ENCODE peak calls at places on chromosome 10, in four cellular contexts. One of them, this sample, is unnamed.

GRCh38 chr10:101446947-101447346 is 93.0 kb downstream of the BTRC start:
- DNase-seq in WTC11: no peak
- DNase-seq in HepG2: no peak
- DNase-seq in K562: no peak
- DNase-seq in this sample: no peak

GRCh38 chr10:120077707-120078492 is 185.4 kb downstream of the SEC23IP start:
- DNase-seq in HepG2: no peak
- DNase-seq in WTC11: peak; percentile 26
- DNase-seq in K562: no peak
- DNase-seq in this sample: no peak

GRCh38 chr10:91551856-91552255 is 81.0 kb downstream of the PPP1R3C start:
- DNase-seq in K562: peak; percentile 74
- DNase-seq in WTC11: peak; percentile 73
- DNase-seq in HepG2: peak; percentile 50
- DNase-seq in this sample: peak; percentile 60

GRCh38 chr10:108230478-108231170 is 1066.1 kb upstream of the SORCS1 start:
- DNase-seq in K562: no peak
- DNase-seq in WTC11: no peak
- DNase-seq in HepG2: no peak
- DNase-seq in this sample: no peak

GRCh38 chr10:91816986-91817385 is 18.8 kb downstream of the TNKS2 start:
- DNase-seq in HepG2: no peak
- DNase-seq in WTC11: no peak
- DNase-seq in K562: no peak
- DNase-seq in this sample: no peak

GRCh38 chr10:30645340-30645827 is 15.8 kb upstream of the LYZL2 start:
- DNase-seq in WTC11: peak; percentile 35
- DNase-seq in HepG2: peak; percentile 9
- DNase-seq in K562: no peak
- DNase-seq in this sample: peak; percentile 6

GRCh38 chr10:88437411-88437810 is 145.7 kb downstream of the RNLS start:
- DNase-seq in HepG2: no peak
- DNase-seq in WTC11: no peak
- DNase-seq in K562: no peak
- DNase-seq in this sample: no peak

GRCh38 chr10:28577506-28577905 is 44.6 kb downstream of the WAC start:
- DNase-seq in WTC11: no peak
- DNase-seq in HepG2: no peak
- DNase-seq in K562: no peak
- DNase-seq in this sample: no peak

GRCh38 chr10:21056461-21056860 is 159.3 kb upstream of the NEBL start:
- DNase-seq in HepG2: no peak
- DNase-seq in WTC11: no peak
- DNase-seq in K562: no peak
- DNase-seq in this sample: no peak

GRCh38 chr10:24209946-24210491 is 1.1 kb downstream of the KIAA1217 start:
- DNase-seq in WTC11: no peak
- DNase-seq in K562: no peak
- DNase-seq in HepG2: peak; percentile 38
- DNase-seq in this sample: no peak

GRCh38 chr10:114663631-114664030 is 5.6 kb upstream of the ABLIM1 start:
- DNase-seq in HepG2: no peak
- DNase-seq in K562: no peak
- DNase-seq in WTC11: peak; percentile 18
- DNase-seq in this sample: no peak

GRCh38 chr10:80690434-80690833 is 152.7 kb downstream of the SH2D4B start:
- DNase-seq in HepG2: no peak
- DNase-seq in K562: no peak
- DNase-seq in WTC11: no peak
- DNase-seq in this sample: no peak

GRCh38 chr10:50552771-50553535 is 70.8 kb downstream of the SGMS1 start:
- DNase-seq in WTC11: no peak
- DNase-seq in K562: peak; percentile 77
- DNase-seq in HepG2: no peak
- DNase-seq in this sample: peak; percentile 32

GRCh38 chr10:123390874-123391273 is 236.7 kb downstream of the BUB3 start:
- DNase-seq in K562: no peak
- DNase-seq in HepG2: no peak
- DNase-seq in WTC11: no peak
- DNase-seq in this sample: no peak

GRCh38 chr10:88670497-88670896 is 6.3 kb downstream of the LIPF start:
- DNase-seq in K562: no peak
- DNase-seq in HepG2: no peak
- DNase-seq in WTC11: no peak
- DNase-seq in this sample: no peak

GRCh38 chr10:37865957-37866671 is 8.7 kb upstream of the ZNF248 start:
- DNase-seq in K562: no peak
- DNase-seq in WTC11: no peak
- DNase-seq in HepG2: no peak
- DNase-seq in this sample: no peak

GRCh38 chr10:110893559-110894179 is 21.9 kb downstream of the PDCD4 start:
- DNase-seq in K562: peak; percentile 37
- DNase-seq in WTC11: no peak
- DNase-seq in HepG2: peak; percentile 34
- DNase-seq in this sample: peak; percentile 52

GRCh38 chr10:68202965-68203358 is 29.0 kb downstream of the ATOH7 start:
- DNase-seq in K562: no peak
- DNase-seq in HepG2: no peak
- DNase-seq in WTC11: no peak
- DNase-seq in this sample: no peak

GRCh38 chr10:117345143-117345542 is 30.1 kb downstream of the PDZD8 start:
- DNase-seq in HepG2: no peak
- DNase-seq in WTC11: no peak
- DNase-seq in K562: no peak
- DNase-seq in this sample: peak; percentile 24

GRCh38 chr10:28684986-28685580 is 7.8 kb downstream of the BAMBI start:
- DNase-seq in WTC11: no peak
- DNase-seq in K562: no peak
- DNase-seq in HepG2: no peak
- DNase-seq in this sample: no peak

GRCh38 chr10:124574456-124575070 is 112.9 kb downstream of the LHPP start:
- DNase-seq in HepG2: no peak
- DNase-seq in WTC11: no peak
- DNase-seq in K562: no peak
- DNase-seq in this sample: no peak

GRCh38 chr10:132735923-132736391 is 50.0 kb downstream of the NKX6-2 start:
- DNase-seq in WTC11: no peak
- DNase-seq in HepG2: no peak
- DNase-seq in K562: no peak
- DNase-seq in this sample: no peak

GRCh38 chr10:121594623-121595320 is 3.5 kb downstream of the FGFR2 start:
- DNase-seq in K562: no peak
- DNase-seq in HepG2: no peak
- DNase-seq in WTC11: no peak
- DNase-seq in this sample: no peak

GRCh38 chr10:60041489-60042133 is 135.3 kb upstream of the CCDC6 start:
- DNase-seq in K562: no peak
- DNase-seq in WTC11: no peak
- DNase-seq in HepG2: no peak
- DNase-seq in this sample: no peak

GRCh38 chr10:110747609-110748464 is 103.7 kb downstream of the RBM20 start:
- DNase-seq in HepG2: no peak
- DNase-seq in WTC11: no peak
- DNase-seq in K562: no peak
- DNase-seq in this sample: no peak

GRCh38 chr10:30384791-30385201 is 35.7 kb upstream of the MTPAP start:
- DNase-seq in K562: peak; percentile 57
- DNase-seq in HepG2: peak; percentile 24
- DNase-seq in WTC11: peak; percentile 54
- DNase-seq in this sample: no peak

GRCh38 chr10:110408203-110408871 is 89.4 kb upstream of the DUSP5 start:
- DNase-seq in K562: no peak
- DNase-seq in WTC11: peak; percentile 26
- DNase-seq in HepG2: no peak
- DNase-seq in this sample: no peak

GRCh38 chr10:112421731-112422130 is 25.0 kb downstream of the ZDHHC6 start:
- DNase-seq in K562: no peak
- DNase-seq in HepG2: no peak
- DNase-seq in WTC11: no peak
- DNase-seq in this sample: no peak

GRCh38 chr10:36448760-36449681 is 676.4 kb upstream of the ANKRD30A start:
- DNase-seq in WTC11: peak; percentile 36
- DNase-seq in K562: no peak
- DNase-seq in HepG2: no peak
- DNase-seq in this sample: no peak

GRCh38 chr10:28668363-28669226 is 8.7 kb upstream of the BAMBI start:
- DNase-seq in HepG2: no peak
- DNase-seq in WTC11: peak; percentile 84
- DNase-seq in K562: peak; percentile 42
- DNase-seq in this sample: peak; percentile 68

GRCh38 chr10:119370046-119370770 is 162.8 kb downstream of the GRK5 start:
- DNase-seq in K562: no peak
- DNase-seq in WTC11: no peak
- DNase-seq in HepG2: no peak
- DNase-seq in this sample: no peak

GRCh38 chr10:50653142-50653541 is 29.4 kb upstream of the SGMS1 start:
- DNase-seq in HepG2: no peak
- DNase-seq in WTC11: no peak
- DNase-seq in K562: peak; percentile 62
- DNase-seq in this sample: peak; percentile 11

GRCh38 chr10:47311193-47311899 is 10.9 kb upstream of the GDF2 start:
- DNase-seq in WTC11: no peak
- DNase-seq in K562: peak; percentile 72
- DNase-seq in HepG2: no peak
- DNase-seq in this sample: no peak

GRCh38 chr10:86795353-86795752 is 38.9 kb downstream of the BMPR1A start:
- DNase-seq in K562: peak; percentile 68
- DNase-seq in WTC11: no peak
- DNase-seq in HepG2: peak; percentile 12
- DNase-seq in this sample: peak; percentile 64

GRCh38 chr10:57579926-57580325 is 687.8 kb downstream of the IPMK start:
- DNase-seq in WTC11: peak; percentile 36
- DNase-seq in K562: peak; percentile 6
- DNase-seq in HepG2: peak; percentile 46
- DNase-seq in this sample: peak; percentile 14

GRCh38 chr10:88272186-88272585 is 310.9 kb downstream of the RNLS start:
- DNase-seq in HepG2: no peak
- DNase-seq in WTC11: no peak
- DNase-seq in K562: no peak
- DNase-seq in this sample: no peak

GRCh38 chr10:43230101-43230908 is 36.6 kb downstream of the RASGEF1A start:
- DNase-seq in K562: no peak
- DNase-seq in WTC11: peak; percentile 46
- DNase-seq in HepG2: no peak
- DNase-seq in this sample: no peak

DNA sequence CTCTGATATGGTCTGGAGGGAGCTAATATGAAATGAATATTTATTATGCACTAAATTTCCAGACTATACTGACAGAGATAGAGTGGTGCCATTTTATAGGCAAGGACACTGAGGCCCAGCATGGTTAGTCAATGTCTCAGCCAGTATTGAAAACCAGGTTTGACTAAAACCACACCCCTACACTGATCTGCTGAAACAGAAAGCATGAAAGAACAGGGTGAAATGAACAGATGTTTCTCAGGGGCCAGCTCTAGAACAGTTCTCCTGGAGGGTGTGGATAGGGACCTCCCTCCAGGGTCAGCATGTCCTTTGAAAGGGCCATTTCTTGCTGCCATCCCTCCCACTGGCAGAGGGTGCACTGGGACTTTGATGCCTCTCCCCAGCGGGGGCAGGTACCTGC is 700.5 kb downstream of the GRID1 start:
- DNase-seq in K562: no peak
- DNase-seq in WTC11: no peak
- DNase-seq in HepG2: no peak
- DNase-seq in this sample: no peak
- TF ChIP-seq SP1 in K562: no peak
- TF ChIP-seq SP1 in WTC11: no peak
- TF ChIP-seq SP1 in HepG2: no peak
- TF ChIP-seq SP1 in this sample: no peak

GRCh38 chr10:100350914-100351485 is 4.0 kb downstream of the SCD start:
- DNase-seq in WTC11: no peak
- DNase-seq in HepG2: no peak
- DNase-seq in K562: no peak
- DNase-seq in this sample: no peak

GRCh38 chr10:100347568-100348195 is 649 bp downstream of the SCD start:
- DNase-seq in WTC11: no peak
- DNase-seq in K562: peak; percentile 48
- DNase-seq in HepG2: no peak
- DNase-seq in this sample: peak; percentile 50

GRCh38 chr10:100349672-100350071 is 2.6 kb downstream of the SCD start:
- DNase-seq in HepG2: no peak
- DNase-seq in WTC11: no peak
- DNase-seq in K562: no peak
- DNase-seq in this sample: no peak

GRCh38 chr10:100348389-100348927 is 1.4 kb downstream of the SCD start:
- DNase-seq in HepG2: no peak
- DNase-seq in K562: no peak
- DNase-seq in WTC11: no peak
- DNase-seq in this sample: no peak

DNA sequence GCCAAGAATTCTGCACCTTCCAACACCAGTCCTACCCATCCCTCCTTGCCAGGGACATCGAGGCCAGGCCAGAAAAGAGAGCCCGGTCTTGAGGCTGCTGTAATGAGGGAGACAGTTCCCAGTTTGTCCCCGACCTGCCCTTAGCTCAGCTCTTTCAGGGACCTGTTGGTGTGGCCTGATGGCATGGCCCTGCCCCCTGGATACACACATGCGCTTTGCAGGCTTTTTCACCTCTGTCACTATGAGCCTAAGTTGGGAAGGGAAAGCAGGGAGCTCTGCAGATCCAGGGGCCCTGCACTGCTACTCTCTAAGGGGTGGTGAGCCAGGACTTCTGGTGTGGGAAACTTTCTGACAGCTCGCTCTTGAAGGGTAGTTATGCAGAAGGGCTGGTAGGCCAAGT is 2.1 kb downstream of the SCD start:
- DNase-seq in WTC11: no peak
- DNase-seq in K562: no peak
- DNase-seq in HepG2: no peak
- DNase-seq in this sample: no peak
- TF ChIP-seq ELF4 in WTC11: no peak
- TF ChIP-seq ELF4 in K562: no peak
- TF ChIP-seq ELF4 in HepG2: no peak
- TF ChIP-seq ELF4 in this sample: no peak

GRCh38 chr10:48885376-48885775 is 54.3 kb downstream of the LRRC18 start:
- DNase-seq in K562: peak; percentile 42
- DNase-seq in HepG2: peak; percentile 3
- DNase-seq in WTC11: peak; percentile 37
- DNase-seq in this sample: peak; percentile 54
- TF ChIP-seq SP1 in K562: no peak
- TF ChIP-seq SP1 in HepG2: no peak
- TF ChIP-seq SP1 in WTC11: no peak
- TF ChIP-seq SP1 in this sample: no peak

DNA sequence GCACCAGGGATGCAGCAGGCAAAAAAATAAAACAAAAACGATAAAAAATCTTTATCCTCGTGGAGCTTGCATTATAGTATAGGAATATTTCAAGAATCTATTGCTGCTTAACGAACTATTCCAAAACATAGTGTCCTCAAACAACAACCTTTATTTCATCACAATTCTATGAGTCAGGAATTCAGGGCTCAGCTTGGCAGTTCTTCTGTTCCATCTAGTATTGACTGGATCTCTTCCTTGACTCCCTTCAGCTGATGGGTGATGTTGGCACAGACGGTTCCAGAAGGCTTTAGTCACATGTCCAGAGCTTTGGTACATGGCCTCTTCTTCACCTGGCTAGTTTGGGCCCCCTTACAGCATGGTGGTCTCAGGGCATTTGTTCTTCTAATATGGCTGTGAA is 88.0 kb downstream of the RTKN2 start:
- DNase-seq in HepG2: no peak
- DNase-seq in K562: no peak
- DNase-seq in WTC11: no peak
- DNase-seq in this sample: no peak
- TF ChIP-seq ELF4 in HepG2: no peak
- TF ChIP-seq ELF4 in K562: no peak
- TF ChIP-seq ELF4 in WTC11: no peak
- TF ChIP-seq ELF4 in this sample: no peak

This sample was measured in HEK293T.